ENCODE peak calls at places on chromosomes 13 and 19, in five cellular contexts. One of them, this sample, is unnamed.

GRCh38 chr19:30861896-30862295 is 487.3 kb downstream of the TSHZ3 start:
- DNase-seq in fibroblast of pulmonary artery: no peak
- DNase-seq in heart right ventricle: no peak
- DNase-seq in dorsolateral prefrontal cortex: no peak
- DNase-seq in H9: peak
- DNase-seq in this sample: no peak

GRCh38 chr13:113989585-113990300 is 15.9 kb upstream of the C13orf46 start:
- DNase-seq in heart right ventricle: no peak
- DNase-seq in H9: no peak
- DNase-seq in fibroblast of pulmonary artery: no peak
- DNase-seq in dorsolateral prefrontal cortex: peak
- DNase-seq in this sample: peak

GRCh38 chr13:30051531-30052060 is 201.2 kb upstream of the UBL3 start:
- DNase-seq in heart right ventricle: no peak
- DNase-seq in H9: no peak
- DNase-seq in fibroblast of pulmonary artery: no peak
- DNase-seq in dorsolateral prefrontal cortex: no peak
- DNase-seq in this sample: no peak

GRCh38 chr19:12284631-12285030 is 10.1 kb downstream of the ZNF44 start:
- DNase-seq in dorsolateral prefrontal cortex: no peak
- DNase-seq in H9: no peak
- DNase-seq in fibroblast of pulmonary artery: no peak
- DNase-seq in heart right ventricle: no peak
- DNase-seq in this sample: no peak

GRCh38 chr13:43284162-43284561 is 260.8 kb downstream of the DNAJC15 start:
- DNase-seq in H9: no peak
- DNase-seq in fibroblast of pulmonary artery: peak
- DNase-seq in dorsolateral prefrontal cortex: no peak
- DNase-seq in heart right ventricle: no peak
- DNase-seq in this sample: no peak

GRCh38 chr19:2315818-2316353 is 7.9 kb upstream of the LINGO3 start:
- DNase-seq in fibroblast of pulmonary artery: peak
- DNase-seq in heart right ventricle: peak
- DNase-seq in dorsolateral prefrontal cortex: peak
- DNase-seq in H9: peak
- DNase-seq in this sample: peak

GRCh38 chr19:10915511-10916091 is 12.8 kb downstream of the YIPF2 start:
- DNase-seq in dorsolateral prefrontal cortex: no peak
- DNase-seq in heart right ventricle: no peak
- DNase-seq in H9: peak
- DNase-seq in fibroblast of pulmonary artery: peak
- DNase-seq in this sample: no peak

GRCh38 chr19:19944583-19944880 is 43.8 kb downstream of the ZNF93 start:
- DNase-seq in fibroblast of pulmonary artery: no peak
- DNase-seq in H9: no peak
- DNase-seq in heart right ventricle: no peak
- DNase-seq in dorsolateral prefrontal cortex: no peak
- DNase-seq in this sample: no peak

GRCh38 chr19:54696117-54696548 is 28.1 kb upstream of the KIR3DL3 start:
- DNase-seq in dorsolateral prefrontal cortex: no peak
- DNase-seq in H9: no peak
- DNase-seq in fibroblast of pulmonary artery: no peak
- DNase-seq in heart right ventricle: no peak
- DNase-seq in this sample: no peak

GRCh38 chr13:23609414-23610186 is 39.4 kb downstream of the TNFRSF19 start:
- DNase-seq in fibroblast of pulmonary artery: peak
- DNase-seq in H9: no peak
- DNase-seq in dorsolateral prefrontal cortex: no peak
- DNase-seq in heart right ventricle: peak
- DNase-seq in this sample: no peak

GRCh38 chr13:22047082-22047784 is 376.4 kb downstream of the FGF9 start:
- DNase-seq in dorsolateral prefrontal cortex: no peak
- DNase-seq in fibroblast of pulmonary artery: no peak
- DNase-seq in H9: no peak
- DNase-seq in heart right ventricle: no peak
- DNase-seq in this sample: no peak

GRCh38 chr13:98930014-98930625 is 47.7 kb downstream of the DOCK9 start:
- DNase-seq in fibroblast of pulmonary artery: no peak
- DNase-seq in dorsolateral prefrontal cortex: peak
- DNase-seq in heart right ventricle: no peak
- DNase-seq in H9: no peak
- DNase-seq in this sample: no peak

GRCh38 chr13:112335135-112335534 is 41.0 kb upstream of the SPACA7 start:
- DNase-seq in fibroblast of pulmonary artery: no peak
- DNase-seq in dorsolateral prefrontal cortex: no peak
- DNase-seq in H9: no peak
- DNase-seq in heart right ventricle: no peak
- DNase-seq in this sample: no peak

GRCh38 chr13:111399776-111400505 is 79.5 kb downstream of the TEX29 start:
- DNase-seq in heart right ventricle: no peak
- DNase-seq in dorsolateral prefrontal cortex: peak
- DNase-seq in fibroblast of pulmonary artery: no peak
- DNase-seq in H9: peak
- DNase-seq in this sample: no peak

DNA sequence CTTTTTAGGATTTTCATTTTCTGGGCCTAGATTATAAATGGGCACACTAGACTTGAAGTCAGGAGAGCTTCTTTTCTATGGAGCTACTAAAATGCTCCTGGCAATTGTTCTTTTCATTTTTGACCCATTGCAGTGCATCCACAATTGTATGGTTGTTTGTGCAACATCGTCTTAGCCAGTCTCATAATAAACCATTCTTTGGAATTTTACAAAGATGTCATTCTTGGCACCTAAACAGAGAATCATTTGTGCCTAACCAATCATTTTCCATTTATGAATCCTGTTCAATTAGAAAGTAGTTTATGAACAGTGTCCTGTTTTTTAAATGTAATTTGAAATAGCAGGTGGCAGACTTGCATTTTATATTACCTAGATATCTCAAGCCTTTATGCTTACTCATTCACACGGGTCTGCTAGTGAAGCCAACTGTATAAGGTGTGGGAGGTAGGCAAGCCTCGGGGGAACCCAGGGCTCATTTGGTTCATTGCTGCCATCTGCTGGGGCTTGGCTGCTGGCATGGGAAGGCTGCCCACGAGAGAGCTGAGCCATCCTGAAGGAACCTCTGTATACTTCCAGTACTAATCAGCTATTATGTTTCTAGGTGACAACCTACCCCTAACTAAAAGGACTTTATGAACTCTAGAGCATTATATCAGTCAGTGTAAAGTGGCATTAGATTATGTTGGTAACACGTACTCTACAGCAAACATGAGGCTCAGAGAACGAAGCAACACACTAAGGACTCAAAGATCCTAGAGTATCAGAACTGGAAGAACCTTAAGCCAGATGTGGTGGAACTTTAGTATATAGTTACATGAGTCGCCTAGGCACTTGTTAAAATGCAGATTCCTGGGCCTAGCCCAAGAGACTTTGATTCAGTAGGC is 60.0 kb downstream of the TPT1 start:
- DNase-seq in H9: peak
- DNase-seq in heart right ventricle: peak
- DNase-seq in dorsolateral prefrontal cortex: peak
- DNase-seq in fibroblast of pulmonary artery: peak
- DNase-seq in this sample: no peak
- TF ChIP-seq CTCF in H9: peak
- TF ChIP-seq CTCF in heart right ventricle: peak
- TF ChIP-seq CTCF in dorsolateral prefrontal cortex: peak
- TF ChIP-seq CTCF in fibroblast of pulmonary artery: peak
- TF ChIP-seq CTCF in this sample: peak

GRCh38 chr19:4723465-4724251 is at the start of gene DPP9:
- DNase-seq in fibroblast of pulmonary artery: peak
- DNase-seq in H9: peak
- DNase-seq in heart right ventricle: peak
- DNase-seq in dorsolateral prefrontal cortex: peak
- DNase-seq in this sample: no peak
- TF ChIP-seq CTCF in fibroblast of pulmonary artery: no peak
- TF ChIP-seq CTCF in H9: no peak
- TF ChIP-seq CTCF in heart right ventricle: peak
- TF ChIP-seq CTCF in dorsolateral prefrontal cortex: peak
- TF ChIP-seq CTCF in this sample: peak

GRCh38 chr19:5643060-5643459 is 20.2 kb downstream of the SAFB start:
- DNase-seq in dorsolateral prefrontal cortex: no peak
- DNase-seq in H9: no peak
- DNase-seq in heart right ventricle: no peak
- DNase-seq in fibroblast of pulmonary artery: no peak
- DNase-seq in this sample: no peak

GRCh38 chr19:5648464-5648863 is 25.6 kb downstream of the SAFB start:
- DNase-seq in fibroblast of pulmonary artery: no peak
- DNase-seq in H9: no peak
- DNase-seq in dorsolateral prefrontal cortex: no peak
- DNase-seq in heart right ventricle: no peak
- DNase-seq in this sample: no peak

GRCh38 chr19:5645409-5645808 is 22.5 kb downstream of the SAFB start:
- DNase-seq in dorsolateral prefrontal cortex: no peak
- DNase-seq in fibroblast of pulmonary artery: no peak
- DNase-seq in heart right ventricle: no peak
- DNase-seq in H9: no peak
- DNase-seq in this sample: no peak

GRCh38 chr19:5644051-5644450 is 21.2 kb downstream of the SAFB start:
- DNase-seq in heart right ventricle: no peak
- DNase-seq in H9: no peak
- DNase-seq in dorsolateral prefrontal cortex: no peak
- DNase-seq in fibroblast of pulmonary artery: no peak
- DNase-seq in this sample: no peak

GRCh38 chr19:5646703-5647102 is 23.8 kb downstream of the SAFB start:
- DNase-seq in dorsolateral prefrontal cortex: no peak
- DNase-seq in H9: no peak
- DNase-seq in heart right ventricle: no peak
- DNase-seq in fibroblast of pulmonary artery: no peak
- DNase-seq in this sample: no peak
- TF ChIP-seq CTCF in dorsolateral prefrontal cortex: no peak
- TF ChIP-seq CTCF in H9: no peak
- TF ChIP-seq CTCF in heart right ventricle: no peak
- TF ChIP-seq CTCF in fibroblast of pulmonary artery: no peak
- TF ChIP-seq CTCF in this sample: no peak

GRCh38 chr13:32246468-32246867 is 68.7 kb downstream of the ZAR1L start:
- DNase-seq in dorsolateral prefrontal cortex: no peak
- DNase-seq in H9: peak
- DNase-seq in fibroblast of pulmonary artery: peak
- DNase-seq in heart right ventricle: peak
- DNase-seq in this sample: no peak
- TF ChIP-seq CTCF in dorsolateral prefrontal cortex: peak
- TF ChIP-seq CTCF in H9: peak
- TF ChIP-seq CTCF in fibroblast of pulmonary artery: peak
- TF ChIP-seq CTCF in heart right ventricle: peak
- TF ChIP-seq CTCF in this sample: peak

This sample was measured in chondrocyte.